ENCODE peak calls at places on chromosomes 5 and 9, in four cellular contexts. Z is LHCN-M2, T is choroid plexus epithelial cell, E is HEK293T. M is an unnamed sample.

GRCh38 chr5:100647461-100648230 is 112.5 kb downstream of the FAM174A start:
- DNase-seq in Z (peak; percentile 26), T (peak; percentile 57), E (peak; percentile 16), M (no peak)

GRCh38 chr9:117782931-117783788 is 79.0 kb downstream of the TLR4 start:
- DNase-seq in Z (peak; percentile 83), T (peak; percentile 90), E (peak; percentile 24), M (peak; percentile 75)

GRCh38 chr5:38621840-38622513 is 65.5 kb upstream of the LIFR start:
- DNase-seq in Z (no peak), T (no peak), E (no peak), M (no peak)

GRCh38 chr9:74803366-74804017 is 84.2 kb downstream of the TRPM6 start:
- DNase-seq in Z (no peak), T (peak; percentile 9), E (no peak), M (no peak)

GRCh38 chr9:93237535-93237934 is 53.6 kb downstream of the WNK2 start:
- DNase-seq in Z (no peak), T (no peak), E (no peak), M (no peak)

GRCh38 chr9:35994959-35995358 is 37.0 kb upstream of the OR2S2 start:
- DNase-seq in Z (no peak), T (no peak), E (no peak), M (no peak)

GRCh38 chr9:33239922-33240321 is at the start of gene SPINK4:
- DNase-seq in Z (no peak), T (no peak), E (no peak), M (no peak)

GRCh38 chr5:108700928-108701327 is 46.8 kb upstream of the FER start:
- DNase-seq in Z (peak; percentile 4), T (no peak), E (no peak), M (no peak)

GRCh38 chr9:86368871-86369521 is 14.8 kb upstream of the TUT7 start:
- DNase-seq in Z (peak; percentile 97), T (peak; percentile 98), E (no peak), M (no peak)

GRCh38 chr5:133906303-133906702 is 62.1 kb downstream of the C5orf15 start:
- DNase-seq in Z (no peak), T (no peak), E (no peak), M (no peak)

GRCh38 chr9:34328500-34328982 is 527 bp downstream of the KIF24 start:
- DNase-seq in Z (no peak), T (no peak), E (peak; percentile 27), M (no peak)

GRCh38 chr9:19630762-19631161 is 158.1 kb downstream of the SLC24A2 start:
- DNase-seq in Z (no peak), T (no peak), E (no peak), M (no peak)

GRCh38 chr9:86324308-86324707 is 29.9 kb downstream of the TUT7 start:
- DNase-seq in Z (peak; percentile 66), T (peak; percentile 94), E (no peak), M (no peak)

GRCh38 chr5:69131304-69131703 is 35.6 kb upstream of the CCNB1 start:
- DNase-seq in Z (no peak), T (no peak), E (no peak), M (no peak)

GRCh38 chr5:76393035-76393680 is 9.9 kb upstream of the IQGAP2 start:
- DNase-seq in Z (no peak), T (no peak), E (no peak), M (no peak)

GRCh38 chr9:98556511-98556910 is 152.2 kb downstream of the GABBR2 start:
- DNase-seq in Z (no peak), T (no peak), E (no peak), M (peak; percentile 19)

GRCh38 chr9:130867556-130867955 is 29.1 kb downstream of the QRFP start:
- DNase-seq in Z (no peak), T (no peak), E (no peak), M (no peak)

GRCh38 chr9:137250329-137251193 is 525 bp upstream of the STPG3 start:
- DNase-seq in Z (no peak), T (no peak), E (no peak), M (no peak)